ENCODE peak calls at places on chromosomes 12 and 14, in four cellular contexts. One of them, this sample, is unnamed.

GRCh38 chr12:117189725-117190209 is 503 bp downstream of the FBXO21 start:
- DNase-seq in H1: peak
- DNase-seq in K562: peak
- DNase-seq in HepG2: peak
- DNase-seq in this sample: peak

GRCh38 chr12:93848453-93849120 is 171.4 kb downstream of the CRADD start:
- DNase-seq in HepG2: no peak
- DNase-seq in H1: no peak
- DNase-seq in K562: no peak
- DNase-seq in this sample: no peak

GRCh38 chr12:6765634-6766581 is at the start of gene PTMS:
- DNase-seq in K562: peak
- DNase-seq in HepG2: peak
- DNase-seq in H1: peak
- DNase-seq in this sample: peak

GRCh38 chr14:68891851-68892660 is 87.0 kb downstream of the ACTN1 start:
- DNase-seq in K562: peak
- DNase-seq in H1: no peak
- DNase-seq in HepG2: no peak
- DNase-seq in this sample: no peak

GRCh38 chr14:90757452-90757851 is 58.8 kb downstream of the TTC7B start:
- DNase-seq in HepG2: no peak
- DNase-seq in H1: no peak
- DNase-seq in K562: no peak
- DNase-seq in this sample: no peak

GRCh38 chr14:30160608-30161007 is 233.0 kb upstream of the PRKD1 start:
- DNase-seq in H1: no peak
- DNase-seq in K562: no peak
- DNase-seq in HepG2: no peak
- DNase-seq in this sample: no peak

GRCh38 chr12:51307655-51308593 is 16.1 kb downstream of the BIN2 start:
- DNase-seq in HepG2: no peak
- DNase-seq in H1: no peak
- DNase-seq in K562: no peak
- DNase-seq in this sample: no peak

GRCh38 chr12:53791735-53792326 is 40.1 kb upstream of the CISTR start:
- DNase-seq in H1: peak
- DNase-seq in HepG2: no peak
- DNase-seq in K562: peak
- DNase-seq in this sample: peak

GRCh38 chr12:131896811-131897270 is 2.4 kb downstream of the ULK1 start:
- DNase-seq in H1: peak
- DNase-seq in HepG2: no peak
- DNase-seq in K562: no peak
- DNase-seq in this sample: no peak

GRCh38 chr12:127280393-127281275 is 986.3 kb upstream of the TMEM132C start:
- DNase-seq in H1: peak
- DNase-seq in HepG2: peak
- DNase-seq in K562: peak
- DNase-seq in this sample: peak

GRCh38 chr12:4443616-4444015 is 2.0 kb downstream of the FGF6 start:
- DNase-seq in K562: no peak
- DNase-seq in HepG2: no peak
- DNase-seq in H1: peak
- DNase-seq in this sample: no peak

GRCh38 chr14:103626150-103626850 is 2.7 kb upstream of the KLC1 start:
- DNase-seq in K562: no peak
- DNase-seq in HepG2: peak
- DNase-seq in H1: no peak
- DNase-seq in this sample: no peak

GRCh38 chr12:82468563-82468962 is 110.2 kb downstream of the METTL25 start:
- DNase-seq in H1: no peak
- DNase-seq in K562: no peak
- DNase-seq in HepG2: no peak
- DNase-seq in this sample: no peak

GRCh38 chr14:78107171-78107570 is 63.0 kb upstream of the NRXN3 start:
- DNase-seq in H1: no peak
- DNase-seq in HepG2: no peak
- DNase-seq in K562: no peak
- DNase-seq in this sample: no peak

GRCh38 chr14:52876311-52876710 is 74.5 kb downstream of the FERMT2 start:
- DNase-seq in HepG2: no peak
- DNase-seq in H1: no peak
- DNase-seq in K562: no peak
- DNase-seq in this sample: no peak

GRCh38 chr14:64806202-64806861 is 73.4 kb downstream of the SPTB start:
- DNase-seq in H1: no peak
- DNase-seq in HepG2: peak
- DNase-seq in K562: no peak
- DNase-seq in this sample: no peak

GRCh38 chr14:76937181-76938091 is 91.1 kb downstream of the IRF2BPL start:
- DNase-seq in H1: no peak
- DNase-seq in HepG2: no peak
- DNase-seq in K562: peak
- DNase-seq in this sample: no peak

GRCh38 chr12:111457071-111457470 is 51.3 kb downstream of the SH2B3 start:
- DNase-seq in H1: peak
- DNase-seq in K562: no peak
- DNase-seq in HepG2: no peak
- DNase-seq in this sample: no peak

GRCh38 chr12:111457577-111457976 is 51.9 kb downstream of the SH2B3 start:
- DNase-seq in K562: no peak
- DNase-seq in HepG2: no peak
- DNase-seq in H1: peak
- DNase-seq in this sample: no peak

GRCh38 chr12:111454716-111455447 is 49.2 kb downstream of the SH2B3 start:
- DNase-seq in HepG2: no peak
- DNase-seq in H1: peak
- DNase-seq in K562: no peak
- DNase-seq in this sample: no peak

GRCh38 chr12:111454311-111454710 is 48.6 kb downstream of the SH2B3 start:
- DNase-seq in HepG2: no peak
- DNase-seq in K562: no peak
- DNase-seq in H1: peak
- DNase-seq in this sample: no peak

GRCh38 chr12:111455448-111456320 is 50.0 kb downstream of the SH2B3 start:
- DNase-seq in H1: peak
- DNase-seq in HepG2: no peak
- DNase-seq in K562: no peak
- DNase-seq in this sample: no peak
- TF ChIP-seq SP1 in H1: no peak
- TF ChIP-seq SP1 in HepG2: no peak
- TF ChIP-seq SP1 in K562: no peak
- TF ChIP-seq SP1 in this sample: no peak

GRCh38 chr12:48997719-48998496 is 1.3 kb downstream of the DDN start:
- DNase-seq in K562: peak
- DNase-seq in HepG2: no peak
- DNase-seq in H1: peak
- DNase-seq in this sample: no peak

GRCh38 chr12:48998497-48999353 is 450 bp downstream of the DDN start:
- DNase-seq in K562: peak
- DNase-seq in H1: peak
- DNase-seq in HepG2: no peak
- DNase-seq in this sample: no peak

GRCh38 chr12:49000346-49000745 is 1.2 kb upstream of the DDN start:
- DNase-seq in H1: no peak
- DNase-seq in K562: no peak
- DNase-seq in HepG2: no peak
- DNase-seq in this sample: no peak

GRCh38 chr12:48996794-48997718 is 2.1 kb downstream of the DDN start:
- DNase-seq in HepG2: peak
- DNase-seq in H1: peak
- DNase-seq in K562: peak
- DNase-seq in this sample: peak

GRCh38 chr12:48999371-49000131 is at the start of gene DDN:
- DNase-seq in H1: peak
- DNase-seq in HepG2: no peak
- DNase-seq in K562: peak
- DNase-seq in this sample: no peak
- TF ChIP-seq JUN in H1: no peak
- TF ChIP-seq JUN in HepG2: no peak
- TF ChIP-seq JUN in K562: no peak
- TF ChIP-seq JUN in this sample: no peak

GRCh38 chr12:26608706-26609105 is 224.3 kb downstream of the ITPR2 start:
- DNase-seq in H1: no peak
- DNase-seq in HepG2: no peak
- DNase-seq in K562: no peak
- DNase-seq in this sample: no peak
- TF ChIP-seq SP1 in H1: no peak
- TF ChIP-seq SP1 in HepG2: no peak
- TF ChIP-seq SP1 in K562: no peak
- TF ChIP-seq SP1 in this sample: no peak

GRCh38 chr14:49951946-49952345 is 59.1 kb downstream of the ARF6 start:
- DNase-seq in HepG2: no peak
- DNase-seq in K562: no peak
- DNase-seq in H1: no peak
- DNase-seq in this sample: no peak

GRCh38 chr14:49955013-49955412 is 62.1 kb downstream of the ARF6 start:
- DNase-seq in HepG2: no peak
- DNase-seq in K562: no peak
- DNase-seq in H1: no peak
- DNase-seq in this sample: no peak

GRCh38 chr14:49953196-49953595 is 60.3 kb downstream of the ARF6 start:
- DNase-seq in HepG2: no peak
- DNase-seq in K562: no peak
- DNase-seq in H1: no peak
- DNase-seq in this sample: no peak

GRCh38 chr14:49957089-49957852 is 64.4 kb downstream of the ARF6 start:
- DNase-seq in HepG2: no peak
- DNase-seq in H1: no peak
- DNase-seq in K562: no peak
- DNase-seq in this sample: no peak

DNA sequence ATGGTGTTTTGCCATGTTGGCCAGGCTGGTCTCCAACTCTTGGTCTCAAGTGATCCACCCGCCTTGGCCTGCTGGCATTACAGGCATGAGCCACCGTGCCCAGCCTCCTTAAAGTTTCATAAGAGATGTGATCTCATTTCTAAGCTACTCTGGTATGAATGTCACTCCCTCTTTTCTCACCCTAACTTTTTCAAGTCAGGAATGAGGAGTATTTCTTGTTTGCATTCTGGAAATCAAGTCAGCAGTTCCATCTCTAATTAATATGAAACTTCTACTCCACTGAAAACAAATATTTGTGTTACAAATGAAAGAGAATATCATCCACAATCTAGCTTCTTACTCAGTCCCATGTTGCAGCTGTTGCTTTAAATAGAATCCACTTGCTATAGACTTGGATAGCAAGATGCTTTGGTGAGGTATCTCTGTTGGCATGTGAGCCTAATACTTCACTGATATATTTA is 61.3 kb downstream of the ARF6 start:
- DNase-seq in K562: no peak
- DNase-seq in H1: no peak
- DNase-seq in HepG2: no peak
- DNase-seq in this sample: no peak
- TF ChIP-seq JUN in K562: no peak
- TF ChIP-seq JUN in H1: no peak
- TF ChIP-seq JUN in HepG2: no peak
- TF ChIP-seq JUN in this sample: no peak

GRCh38 chr12:10615532-10615931 is 2.1 kb upstream of the MAGOHB start:
- DNase-seq in K562: no peak
- DNase-seq in H1: no peak
- DNase-seq in HepG2: no peak
- DNase-seq in this sample: no peak

GRCh38 chr12:10621278-10621677 is 7.9 kb upstream of the MAGOHB start:
- DNase-seq in HepG2: no peak
- DNase-seq in K562: no peak
- DNase-seq in H1: no peak
- DNase-seq in this sample: no peak

GRCh38 chr12:10620078-10620779 is 6.8 kb upstream of the MAGOHB start:
- DNase-seq in HepG2: no peak
- DNase-seq in H1: no peak
- DNase-seq in K562: no peak
- DNase-seq in this sample: no peak

GRCh38 chr12:10617868-10618267 is 4.5 kb upstream of the MAGOHB start:
- DNase-seq in HepG2: no peak
- DNase-seq in H1: no peak
- DNase-seq in K562: no peak
- DNase-seq in this sample: no peak

DNA sequence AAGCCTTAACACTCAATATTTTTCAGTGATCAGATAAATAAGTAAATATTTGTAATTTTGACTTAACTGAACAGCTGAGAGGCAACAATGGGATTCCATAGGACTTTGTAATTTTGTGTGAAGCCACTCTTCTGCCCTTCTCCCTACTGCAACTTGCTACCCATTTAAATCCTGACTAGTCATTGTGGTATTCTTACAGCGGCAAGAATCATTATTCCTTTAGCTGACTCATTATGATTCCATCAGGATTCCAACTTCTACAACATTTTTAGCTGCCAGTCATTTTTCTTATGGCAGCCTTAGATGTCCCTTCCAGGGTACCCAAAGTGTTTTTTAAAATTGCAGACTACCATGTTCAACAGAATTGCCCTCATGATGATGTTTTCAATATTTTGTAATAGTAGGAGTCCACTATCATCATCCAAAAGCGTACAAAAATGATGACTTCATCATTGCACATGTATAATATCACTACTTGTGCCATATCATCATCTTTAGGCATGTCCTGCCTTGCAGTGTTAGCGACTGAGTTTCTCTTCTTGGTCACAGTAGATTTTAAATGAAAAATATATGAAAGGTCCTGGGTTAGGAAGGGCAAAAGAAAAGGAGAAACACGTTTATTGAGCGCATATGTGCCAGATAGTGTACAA is 5.1 kb upstream of the MAGOHB start:
- DNase-seq in H1: no peak
- DNase-seq in K562: peak
- DNase-seq in HepG2: no peak
- DNase-seq in this sample: no peak
- TF ChIP-seq SP1 in H1: no peak
- TF ChIP-seq SP1 in K562: no peak
- TF ChIP-seq SP1 in HepG2: no peak
- TF ChIP-seq SP1 in this sample: no peak

GRCh38 chr12:64608901-64609542 is 1.3 kb upstream of the RASSF3 start:
- DNase-seq in H1: peak
- DNase-seq in K562: peak
- DNase-seq in HepG2: peak
- DNase-seq in this sample: no peak
- TF ChIP-seq JUN in H1: no peak
- TF ChIP-seq JUN in K562: peak
- TF ChIP-seq JUN in HepG2: no peak
- TF ChIP-seq JUN in this sample: no peak